ENCODE peak calls at places on chromosome 3, in seven cellular contexts. One of them, this sample, is unnamed.

GRCh38 chr3:42651248-42652091 is 2.0 kb upstream of the ZBTB47 start:
- DNase-seq in activated gamma-delta T cell treated with Interleukin-2 at 50 U/mL for 16 hours: no peak
- DNase-seq in left ventricle myocardium superior: no peak
- DNase-seq in pancreas: no peak
- DNase-seq in stromal cell of bone marrow: no peak
- DNase-seq in epithelial cell of esophagus: peak; percentile 67
- DNase-seq in progenitor cell of endocrine pancreas: no peak
- DNase-seq in this sample: peak; percentile 89

GRCh38 chr3:25663324-25664065 is 1.2 kb downstream of the TOP2B start:
- DNase-seq in activated gamma-delta T cell treated with Interleukin-2 at 50 U/mL for 16 hours: peak; percentile 6
- DNase-seq in left ventricle myocardium superior: no peak
- DNase-seq in pancreas: peak; percentile 41
- DNase-seq in stromal cell of bone marrow: peak; percentile 5
- DNase-seq in epithelial cell of esophagus: peak; percentile 33
- DNase-seq in progenitor cell of endocrine pancreas: no peak
- DNase-seq in this sample: peak; percentile 50

GRCh38 chr3:46662771-46663551 is 30.5 kb downstream of the ALS2CL start:
- DNase-seq in activated gamma-delta T cell treated with Interleukin-2 at 50 U/mL for 16 hours: no peak
- DNase-seq in left ventricle myocardium superior: no peak
- DNase-seq in pancreas: peak; percentile 25
- DNase-seq in stromal cell of bone marrow: peak; percentile 17
- DNase-seq in epithelial cell of esophagus: no peak
- DNase-seq in progenitor cell of endocrine pancreas: no peak
- DNase-seq in this sample: no peak

GRCh38 chr3:93994056-93994455 is 14.1 kb downstream of the ARL13B start:
- DNase-seq in activated gamma-delta T cell treated with Interleukin-2 at 50 U/mL for 16 hours: no peak
- DNase-seq in left ventricle myocardium superior: no peak
- DNase-seq in pancreas: no peak
- DNase-seq in stromal cell of bone marrow: no peak
- DNase-seq in epithelial cell of esophagus: peak; percentile 24
- DNase-seq in progenitor cell of endocrine pancreas: no peak
- DNase-seq in this sample: no peak

GRCh38 chr3:58028902-58029301 is 20.7 kb downstream of the FLNB start:
- DNase-seq in activated gamma-delta T cell treated with Interleukin-2 at 50 U/mL for 16 hours: no peak
- DNase-seq in left ventricle myocardium superior: no peak
- DNase-seq in pancreas: no peak
- DNase-seq in stromal cell of bone marrow: no peak
- DNase-seq in epithelial cell of esophagus: no peak
- DNase-seq in progenitor cell of endocrine pancreas: no peak
- DNase-seq in this sample: no peak

GRCh38 chr3:75265897-75266296 is 398.2 kb upstream of the FRG2C start:
- DNase-seq in activated gamma-delta T cell treated with Interleukin-2 at 50 U/mL for 16 hours: no peak
- DNase-seq in left ventricle myocardium superior: no peak
- DNase-seq in pancreas: no peak
- DNase-seq in stromal cell of bone marrow: no peak
- DNase-seq in epithelial cell of esophagus: no peak
- DNase-seq in progenitor cell of endocrine pancreas: no peak
- DNase-seq in this sample: no peak

GRCh38 chr3:153246805-153247204 is 84.8 kb downstream of the RAP2B start:
- DNase-seq in activated gamma-delta T cell treated with Interleukin-2 at 50 U/mL for 16 hours: no peak
- DNase-seq in left ventricle myocardium superior: no peak
- DNase-seq in pancreas: no peak
- DNase-seq in stromal cell of bone marrow: peak; percentile 87
- DNase-seq in epithelial cell of esophagus: no peak
- DNase-seq in progenitor cell of endocrine pancreas: no peak
- DNase-seq in this sample: no peak

GRCh38 chr3:20099020-20099539 is 58.8 kb downstream of the KAT2B start:
- DNase-seq in activated gamma-delta T cell treated with Interleukin-2 at 50 U/mL for 16 hours: no peak
- DNase-seq in left ventricle myocardium superior: no peak
- DNase-seq in pancreas: no peak
- DNase-seq in stromal cell of bone marrow: no peak
- DNase-seq in epithelial cell of esophagus: no peak
- DNase-seq in progenitor cell of endocrine pancreas: no peak
- DNase-seq in this sample: no peak

GRCh38 chr3:115286529-115287197 is 139.6 kb upstream of the ZBTB20 start:
- DNase-seq in activated gamma-delta T cell treated with Interleukin-2 at 50 U/mL for 16 hours: no peak
- DNase-seq in left ventricle myocardium superior: no peak
- DNase-seq in pancreas: no peak
- DNase-seq in stromal cell of bone marrow: no peak
- DNase-seq in epithelial cell of esophagus: no peak
- DNase-seq in progenitor cell of endocrine pancreas: no peak
- DNase-seq in this sample: no peak

GRCh38 chr3:110174908-110175307 is 837.6 kb upstream of the DPPA4 start:
- DNase-seq in activated gamma-delta T cell treated with Interleukin-2 at 50 U/mL for 16 hours: no peak
- DNase-seq in left ventricle myocardium superior: no peak
- DNase-seq in pancreas: no peak
- DNase-seq in stromal cell of bone marrow: no peak
- DNase-seq in epithelial cell of esophagus: peak; percentile 19
- DNase-seq in progenitor cell of endocrine pancreas: no peak
- DNase-seq in this sample: no peak

GRCh38 chr3:182760576-182761164 is 32.6 kb upstream of the ATP11B start:
- DNase-seq in activated gamma-delta T cell treated with Interleukin-2 at 50 U/mL for 16 hours: no peak
- DNase-seq in left ventricle myocardium superior: no peak
- DNase-seq in pancreas: peak; percentile 62
- DNase-seq in stromal cell of bone marrow: no peak
- DNase-seq in epithelial cell of esophagus: no peak
- DNase-seq in progenitor cell of endocrine pancreas: peak; percentile 27
- DNase-seq in this sample: no peak

GRCh38 chr3:152174876-152175575 is 93.7 kb upstream of the MBNL1 start:
- DNase-seq in activated gamma-delta T cell treated with Interleukin-2 at 50 U/mL for 16 hours: no peak
- DNase-seq in left ventricle myocardium superior: no peak
- DNase-seq in pancreas: no peak
- DNase-seq in stromal cell of bone marrow: no peak
- DNase-seq in epithelial cell of esophagus: no peak
- DNase-seq in progenitor cell of endocrine pancreas: no peak
- DNase-seq in this sample: no peak

GRCh38 chr3:13559751-13560540 is 11.0 kb downstream of the FBLN2 start:
- DNase-seq in activated gamma-delta T cell treated with Interleukin-2 at 50 U/mL for 16 hours: no peak
- DNase-seq in left ventricle myocardium superior: peak; percentile 70
- DNase-seq in pancreas: no peak
- DNase-seq in stromal cell of bone marrow: no peak
- DNase-seq in epithelial cell of esophagus: peak; percentile 24
- DNase-seq in progenitor cell of endocrine pancreas: no peak
- DNase-seq in this sample: no peak

GRCh38 chr3:117408811-117409210 is 699.2 kb downstream of the TUSC7 start:
- DNase-seq in activated gamma-delta T cell treated with Interleukin-2 at 50 U/mL for 16 hours: no peak
- DNase-seq in left ventricle myocardium superior: no peak
- DNase-seq in pancreas: no peak
- DNase-seq in stromal cell of bone marrow: no peak
- DNase-seq in epithelial cell of esophagus: no peak
- DNase-seq in progenitor cell of endocrine pancreas: no peak
- DNase-seq in this sample: no peak

GRCh38 chr3:153429821-153430220 is 267.8 kb downstream of the RAP2B start:
- DNase-seq in activated gamma-delta T cell treated with Interleukin-2 at 50 U/mL for 16 hours: no peak
- DNase-seq in left ventricle myocardium superior: no peak
- DNase-seq in pancreas: no peak
- DNase-seq in stromal cell of bone marrow: no peak
- DNase-seq in epithelial cell of esophagus: no peak
- DNase-seq in progenitor cell of endocrine pancreas: no peak
- DNase-seq in this sample: no peak

This sample was measured in ELF-1.